ENCODE peak calls at places on chromosomes 1 and 21, in six cellular contexts. G is GM12891, I is GM12892, P is DMS79, X is hypothalamus, C is endodermal cell. S is an unnamed sample.

GRCh38 chr1:17792421-17792820 is 37.3 kb downstream of the ACTL8 start:
- DNase-seq in I (no peak), C (no peak), G (no peak), X (no peak), P (no peak), S (no peak)

GRCh38 chr1:53949023-53949611 is 3.0 kb downstream of the LRRC42 start:
- DNase-seq in I (no peak), C (peak), G (no peak), X (no peak), P (peak), S (peak)

GRCh38 chr1:37068897-37069296 is 34.6 kb upstream of the GRIK3 start:
- DNase-seq in C (no peak), X (no peak), I (no peak), P (no peak), G (no peak), S (no peak)

GRCh38 chr1:218994615-218995014 is 179.1 kb upstream of the LYPLAL1 start:
- DNase-seq in I (no peak), G (no peak), X (no peak), P (no peak), C (no peak), S (no peak)

GRCh38 chr1:9628541-9629444 is 22.7 kb upstream of the PIK3CD start:
- DNase-seq in P (no peak), X (no peak), G (no peak), C (no peak), I (no peak), S (no peak)

GRCh38 chr1:29793101-29793546 is 556.8 kb downstream of the PTPRU start:
- DNase-seq in G (peak), P (peak), C (peak), I (no peak), X (peak), S (peak)

GRCh38 chr1:154736840-154737239 is 128.9 kb upstream of the ADAR start:
- DNase-seq in P (no peak), X (no peak), G (no peak), I (no peak), C (no peak), S (peak)

GRCh38 chr1:226660410-226661182 is 78.5 kb downstream of the ITPKB start:
- DNase-seq in C (no peak), P (no peak), G (no peak), X (no peak), I (no peak), S (no peak)

GRCh38 chr21:32382108-32382601 is 10.7 kb downstream of the URB1 start:
- DNase-seq in X (no peak), P (no peak), C (no peak), G (no peak), I (no peak), S (peak)

GRCh38 chr21:23455676-23456075 is 2151.6 kb downstream of the MRPL39 start:
- DNase-seq in I (no peak), X (no peak), G (no peak), C (no peak), P (no peak), S (no peak)

GRCh38 chr21:25842925-25843324 is 108.2 kb downstream of the GABPA start:
- DNase-seq in G (no peak), X (no peak), C (no peak), P (no peak), I (no peak), S (no peak)

GRCh38 chr1:26922201-26922729 is 722 bp downstream of the NUDC start:
- DNase-seq in G (no peak), P (no peak), I (no peak), C (no peak), X (no peak), S (peak)

GRCh38 chr1:177310326-177310725 is 139.6 kb downstream of the BRINP2 start:
- DNase-seq in C (no peak), P (no peak), X (no peak), I (no peak), G (no peak), S (peak)

GRCh38 chr1:231927431-231927830 is 300.8 kb downstream of the DISC1 start:
- DNase-seq in C (no peak), X (no peak), I (no peak), P (no peak), G (no peak), S (no peak)

GRCh38 chr1:45337630-45338320 is 2.2 kb upstream of the TOE1 start:
- DNase-seq in I (no peak), P (no peak), G (no peak), C (no peak), X (no peak), S (no peak)

GRCh38 chr1:113140588-113141446 is 67.8 kb downstream of the LRIG2 start:
- DNase-seq in I (peak), P (peak), C (peak), G (peak), X (no peak), S (peak)

GRCh38 chr21:39715804-39716397 is 29.1 kb upstream of the IGSF5 start:
- DNase-seq in X (no peak), P (no peak), I (no peak), C (peak), G (no peak), S (peak)

GRCh38 chr1:2023187-2023586 is 4.0 kb downstream of the GABRD start:
- DNase-seq in I (no peak), X (no peak), G (no peak), C (no peak), P (no peak), S (no peak)

GRCh38 chr1:168084396-168085231 is 52.1 kb downstream of the GPR161 start:
- DNase-seq in G (peak), I (peak), C (peak), X (no peak), P (no peak), S (peak)

GRCh38 chr1:248894837-248895236 is 11.2 kb upstream of the PGBD2 start:
- DNase-seq in C (no peak), I (no peak), P (no peak), X (no peak), G (no peak), S (no peak)

GRCh38 chr1:53359225-53359933 is 31.5 kb upstream of the LRP8 start:
- DNase-seq in X (no peak), I (no peak), C (peak), G (no peak), P (no peak), S (no peak)

GRCh38 chr1:156641761-156642264 is at the start of gene BCAN:
- DNase-seq in C (peak), P (no peak), X (peak), I (no peak), G (no peak), S (no peak)

GRCh38 chr1:19456915-19457554 is 28.3 kb downstream of the CAPZB start:
- DNase-seq in X (no peak), I (no peak), G (no peak), P (no peak), C (peak), S (no peak)

GRCh38 chr1:2340086-2340917 is 51.1 kb downstream of the MORN1 start:
- DNase-seq in G (no peak), X (no peak), I (no peak), C (no peak), P (no peak), S (no peak)

GRCh38 chr21:42781981-42782722 is 97.2 kb downstream of the WDR4 start:
- DNase-seq in P (no peak), X (no peak), I (no peak), G (no peak), C (no peak), S (no peak)

GRCh38 chr1:67674260-67675011 is 10.6 kb upstream of the GADD45A start:
- DNase-seq in G (no peak), P (no peak), I (no peak), X (no peak), C (no peak), S (peak)

GRCh38 chr1:220239945-220240344 is 32.3 kb downstream of the RAB3GAP2 start:
- DNase-seq in X (no peak), C (no peak), I (no peak), G (no peak), P (no peak), S (no peak)

GRCh38 chr1:101238041-101238515 is 1.3 kb downstream of the S1PR1 start:
- DNase-seq in I (no peak), G (no peak), X (no peak), P (no peak), C (peak), S (no peak)

GRCh38 chr1:223819730-223820514 is 25.8 kb downstream of the TP53BP2 start:
- DNase-seq in P (no peak), I (no peak), C (no peak), G (no peak), X (no peak), S (peak)

GRCh38 chr1:45326627-45327591 is at the start of gene HPDL:
- DNase-seq in C (peak), G (peak), I (peak), X (peak), P (peak), S (no peak)

GRCh38 chr1:219074084-219074728 is 99.5 kb upstream of the LYPLAL1 start:
- DNase-seq in P (no peak), C (no peak), I (no peak), G (no peak), X (no peak), S (no peak)

GRCh38 chr1:93798301-93798700 is 80.7 kb downstream of the DNTTIP2 start:
- DNase-seq in I (no peak), P (no peak), C (peak), X (no peak), G (no peak), S (peak)

GRCh38 chr1:232340448-232340847 is 289.5 kb downstream of the SIPA1L2 start:
- DNase-seq in X (no peak), G (no peak), I (no peak), C (no peak), P (no peak), S (peak)

GRCh38 chr21:31875424-31876097 is 2.7 kb downstream of the HUNK start:
- DNase-seq in I (no peak), P (no peak), X (no peak), G (no peak), C (no peak), S (no peak)

GRCh38 chr1:239383714-239384113 is 2.7 kb upstream of the CHRM3 start:
- DNase-seq in P (no peak), X (no peak), I (no peak), G (no peak), C (no peak), S (no peak)

GRCh38 chr21:43334214-43334958 is 92.5 kb downstream of the SIK1 start:
- DNase-seq in C (no peak), P (no peak), I (no peak), X (no peak), G (no peak), S (no peak)

GRCh38 chr1:63731117-63732043 is 42.4 kb upstream of the ROR1 start:
- DNase-seq in X (no peak), G (no peak), C (peak), I (no peak), P (no peak), S (peak)

GRCh38 chr21:42939581-42940413 is 14.4 kb upstream of the ERVH48-1 start:
- DNase-seq in X (no peak), C (peak), I (no peak), P (peak), G (no peak), S (peak)

GRCh38 chr21:18743523-18743922 is 339.9 kb upstream of the TMPRSS15 start:
- DNase-seq in P (no peak), I (no peak), G (no peak), X (no peak), C (no peak), S (no peak)

S was measured in LHCN-M2.